ENCODE peak calls at places on chromosomes 2 and 18, in nine cellular contexts. One of them, this sample, is unnamed.
A peak's percentile ranks its signal among the peaks of the same experiment; 100 is the strongest.

GRCh38 chr2:137937778-137938177 is 26.5 kb upstream of the HNMT start:
- DNase-seq in ascending aorta: no peak
- DNase-seq in fibroblast of lung: no peak
- DNase-seq in CD8-positive, alpha-beta memory T cell: no peak
- DNase-seq in heart right ventricle: no peak
- DNase-seq in endothelial cell of umbilical vein: no peak
- DNase-seq in uterus: no peak
- DNase-seq in PC-9: no peak
- DNase-seq in GM23338: no peak
- DNase-seq in this sample: no peak

GRCh38 chr2:85584857-85585780 is 888 bp downstream of the VAMP5 start:
- DNase-seq in ascending aorta: no peak
- DNase-seq in fibroblast of lung: peak; percentile 65
- DNase-seq in PC-9: peak; percentile 67
- DNase-seq in endothelial cell of umbilical vein: peak; percentile 90
- DNase-seq in heart right ventricle: peak; percentile 54
- DNase-seq in GM23338: peak; percentile 29
- DNase-seq in CD8-positive, alpha-beta memory T cell: no peak
- DNase-seq in uterus: peak; percentile 69
- DNase-seq in this sample: peak; percentile 98

GRCh38 chr18:49510393-49511115 is 23.5 kb upstream of the C18orf32 start:
- DNase-seq in CD8-positive, alpha-beta memory T cell: peak; percentile 70
- DNase-seq in heart right ventricle: peak; percentile 27
- DNase-seq in ascending aorta: no peak
- DNase-seq in GM23338: peak; percentile 71
- DNase-seq in fibroblast of lung: peak; percentile 33
- DNase-seq in uterus: no peak
- DNase-seq in PC-9: peak; percentile 42
- DNase-seq in endothelial cell of umbilical vein: peak; percentile 51
- DNase-seq in this sample: peak; percentile 52

GRCh38 chr18:68400889-68401288 is 314.0 kb downstream of the TMX3 start:
- DNase-seq in GM23338: no peak
- DNase-seq in PC-9: no peak
- DNase-seq in CD8-positive, alpha-beta memory T cell: no peak
- DNase-seq in uterus: no peak
- DNase-seq in fibroblast of lung: no peak
- DNase-seq in ascending aorta: no peak
- DNase-seq in endothelial cell of umbilical vein: no peak
- DNase-seq in heart right ventricle: no peak
- DNase-seq in this sample: no peak

GRCh38 chr2:38065502-38066135 is 10.3 kb downstream of the CYP1B1 start:
- DNase-seq in PC-9: no peak
- DNase-seq in ascending aorta: no peak
- DNase-seq in fibroblast of lung: no peak
- DNase-seq in uterus: no peak
- DNase-seq in heart right ventricle: no peak
- DNase-seq in CD8-positive, alpha-beta memory T cell: no peak
- DNase-seq in endothelial cell of umbilical vein: no peak
- DNase-seq in GM23338: peak; percentile 31
- DNase-seq in this sample: no peak

GRCh38 chr2:182553483-182553882 is 126.6 kb upstream of the PDE1A start:
- DNase-seq in endothelial cell of umbilical vein: no peak
- DNase-seq in fibroblast of lung: no peak
- DNase-seq in GM23338: no peak
- DNase-seq in PC-9: no peak
- DNase-seq in CD8-positive, alpha-beta memory T cell: no peak
- DNase-seq in uterus: no peak
- DNase-seq in ascending aorta: no peak
- DNase-seq in heart right ventricle: no peak
- DNase-seq in this sample: no peak

GRCh38 chr2:37625781-37626548 is 45.5 kb downstream of the CDC42EP3 start:
- DNase-seq in endothelial cell of umbilical vein: no peak
- DNase-seq in heart right ventricle: peak; percentile 30
- DNase-seq in fibroblast of lung: peak; percentile 97
- DNase-seq in ascending aorta: no peak
- DNase-seq in CD8-positive, alpha-beta memory T cell: peak; percentile 75
- DNase-seq in PC-9: no peak
- DNase-seq in GM23338: no peak
- DNase-seq in uterus: peak; percentile 49
- DNase-seq in this sample: peak; percentile 19

GRCh38 chr2:235551965-235552364 is 58.1 kb downstream of the AGAP1 start:
- DNase-seq in PC-9: peak; percentile 74
- DNase-seq in endothelial cell of umbilical vein: peak; percentile 81
- DNase-seq in CD8-positive, alpha-beta memory T cell: no peak
- DNase-seq in fibroblast of lung: peak; percentile 41
- DNase-seq in ascending aorta: no peak
- DNase-seq in uterus: no peak
- DNase-seq in heart right ventricle: peak; percentile 51
- DNase-seq in GM23338: peak; percentile 83
- DNase-seq in this sample: peak; percentile 82

GRCh38 chr2:173254659-173255058 is 100.0 kb upstream of the CDCA7 start:
- DNase-seq in ascending aorta: no peak
- DNase-seq in GM23338: no peak
- DNase-seq in endothelial cell of umbilical vein: no peak
- DNase-seq in heart right ventricle: no peak
- DNase-seq in CD8-positive, alpha-beta memory T cell: no peak
- DNase-seq in PC-9: no peak
- DNase-seq in uterus: no peak
- DNase-seq in fibroblast of lung: no peak
- DNase-seq in this sample: no peak

GRCh38 chr2:156903335-156903734 is 354.2 kb upstream of the GALNT5 start:
- DNase-seq in CD8-positive, alpha-beta memory T cell: no peak
- DNase-seq in uterus: no peak
- DNase-seq in GM23338: no peak
- DNase-seq in heart right ventricle: no peak
- DNase-seq in PC-9: no peak
- DNase-seq in ascending aorta: no peak
- DNase-seq in endothelial cell of umbilical vein: no peak
- DNase-seq in fibroblast of lung: peak; percentile 27
- DNase-seq in this sample: peak; percentile 33

GRCh38 chr2:189613077-189613636 is 32.6 kb upstream of the SLC40A1 start:
- DNase-seq in ascending aorta: no peak
- DNase-seq in GM23338: no peak
- DNase-seq in PC-9: peak; percentile 13
- DNase-seq in endothelial cell of umbilical vein: peak; percentile 98
- DNase-seq in fibroblast of lung: peak; percentile 93
- DNase-seq in uterus: peak; percentile 37
- DNase-seq in CD8-positive, alpha-beta memory T cell: no peak
- DNase-seq in heart right ventricle: peak; percentile 71
- DNase-seq in this sample: peak; percentile 86

GRCh38 chr18:10690376-10690775 is 164.5 kb downstream of the NAPG start:
- DNase-seq in ascending aorta: no peak
- DNase-seq in endothelial cell of umbilical vein: no peak
- DNase-seq in GM23338: no peak
- DNase-seq in CD8-positive, alpha-beta memory T cell: no peak
- DNase-seq in fibroblast of lung: no peak
- DNase-seq in PC-9: no peak
- DNase-seq in heart right ventricle: no peak
- DNase-seq in uterus: no peak
- DNase-seq in this sample: no peak

GRCh38 chr2:28411956-28412609 is 19.4 kb downstream of the FOSL2 start:
- DNase-seq in fibroblast of lung: no peak
- DNase-seq in CD8-positive, alpha-beta memory T cell: no peak
- DNase-seq in uterus: no peak
- DNase-seq in endothelial cell of umbilical vein: no peak
- DNase-seq in GM23338: no peak
- DNase-seq in ascending aorta: no peak
- DNase-seq in heart right ventricle: no peak
- DNase-seq in PC-9: no peak
- DNase-seq in this sample: no peak
- H3K4me1 ChIP-seq in fibroblast of lung: peaks cover 3% of the 10 kb centered on the region
- H3K4me1 ChIP-seq in CD8-positive, alpha-beta memory T cell: peaks cover 52% of the 10 kb centered on the region
- H3K4me1 ChIP-seq in uterus: peaks cover 27% of the 10 kb centered on the region
- H3K4me1 ChIP-seq in endothelial cell of umbilical vein: peaks cover 35% of the 10 kb centered on the region
- H3K4me1 ChIP-seq in GM23338: peaks cover 5% of the 10 kb centered on the region
- H3K4me1 ChIP-seq in ascending aorta: peaks cover 40% of the 10 kb centered on the region
- H3K4me1 ChIP-seq in heart right ventricle: peaks cover 41% of the 10 kb centered on the region
- H3K4me1 ChIP-seq in PC-9: no peaks in the 10 kb centered on the region
- H3K4me1 ChIP-seq in this sample: no peaks in the 10 kb centered on the region

DNA sequence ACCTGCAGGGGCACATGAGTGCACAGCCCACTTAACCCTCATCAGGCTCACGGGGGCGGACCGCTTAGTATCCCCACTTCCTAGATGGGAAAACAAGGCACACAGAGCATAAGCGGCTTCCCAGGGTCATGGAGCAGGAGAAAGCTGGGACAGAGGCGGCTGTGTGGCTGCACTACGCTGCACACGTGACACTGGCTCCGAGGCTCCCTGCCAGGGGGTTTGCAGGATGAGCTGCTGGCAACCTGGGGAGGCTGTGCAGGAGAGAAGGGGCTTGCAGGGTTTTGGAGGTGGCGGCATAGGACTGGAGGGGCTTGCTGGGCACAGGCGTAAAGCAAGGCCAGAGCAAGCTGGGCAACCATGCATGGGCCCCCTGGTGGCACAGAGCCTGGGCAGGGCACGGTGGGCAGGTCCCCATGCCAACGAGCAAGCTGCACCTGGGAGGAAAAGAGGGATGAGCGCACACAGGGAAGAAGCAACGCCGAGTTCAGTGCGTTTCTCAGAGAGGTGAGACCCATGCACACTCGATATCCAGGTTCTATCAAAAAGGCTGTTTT is 268.6 kb downstream of the HDAC4 start:
- DNase-seq in ascending aorta: no peak
- DNase-seq in endothelial cell of umbilical vein: no peak
- DNase-seq in GM23338: no peak
- DNase-seq in uterus: no peak
- DNase-seq in PC-9: no peak
- DNase-seq in fibroblast of lung: no peak
- DNase-seq in CD8-positive, alpha-beta memory T cell: no peak
- DNase-seq in heart right ventricle: no peak
- DNase-seq in this sample: no peak
- H3K36me3 ChIP-seq in ascending aorta: peaks cover 71% of the 10 kb centered on the region
- H3K36me3 ChIP-seq in endothelial cell of umbilical vein: peaks cover 10% of the 10 kb centered on the region
- H3K36me3 ChIP-seq in GM23338: no peaks in the 10 kb centered on the region
- H3K36me3 ChIP-seq in uterus: no peaks in the 10 kb centered on the region
- H3K36me3 ChIP-seq in PC-9: peaks cover 3% of the 10 kb centered on the region
- H3K36me3 ChIP-seq in fibroblast of lung: peaks cover 2% of the 10 kb centered on the region
- H3K36me3 ChIP-seq in CD8-positive, alpha-beta memory T cell: peaks cover 32% of the 10 kb centered on the region
- H3K36me3 ChIP-seq in heart right ventricle: peaks cover 97% of the 10 kb centered on the region
- H3K36me3 ChIP-seq in this sample: peaks cover 4% of the 10 kb centered on the region

GRCh38 chr2:127401757-127402695 is 14.3 kb upstream of the MAP3K2 start:
- DNase-seq in heart right ventricle: no peak
- DNase-seq in uterus: no peak
- DNase-seq in fibroblast of lung: no peak
- DNase-seq in GM23338: no peak
- DNase-seq in CD8-positive, alpha-beta memory T cell: no peak
- DNase-seq in PC-9: no peak
- DNase-seq in ascending aorta: no peak
- DNase-seq in endothelial cell of umbilical vein: no peak
- DNase-seq in this sample: peak; percentile 98

GRCh38 chr2:127398239-127398590 is 10.4 kb upstream of the MAP3K2 start:
- DNase-seq in heart right ventricle: peak; percentile 85
- DNase-seq in endothelial cell of umbilical vein: peak; percentile 91
- DNase-seq in GM23338: no peak
- DNase-seq in CD8-positive, alpha-beta memory T cell: peak; percentile 70
- DNase-seq in PC-9: peak; percentile 90
- DNase-seq in fibroblast of lung: peak; percentile 93
- DNase-seq in ascending aorta: peak; percentile 79
- DNase-seq in uterus: peak; percentile 74
- DNase-seq in this sample: peak; percentile 98

GRCh38 chr2:127400533-127400896 is 12.7 kb upstream of the MAP3K2 start:
- DNase-seq in uterus: no peak
- DNase-seq in GM23338: no peak
- DNase-seq in ascending aorta: no peak
- DNase-seq in PC-9: peak; percentile 61
- DNase-seq in heart right ventricle: no peak
- DNase-seq in CD8-positive, alpha-beta memory T cell: no peak
- DNase-seq in fibroblast of lung: no peak
- DNase-seq in endothelial cell of umbilical vein: no peak
- DNase-seq in this sample: peak; percentile 89

GRCh38 chr2:127403460-127403859 is 14.8 kb upstream of the PROC start:
- DNase-seq in heart right ventricle: no peak
- DNase-seq in endothelial cell of umbilical vein: no peak
- DNase-seq in ascending aorta: no peak
- DNase-seq in uterus: no peak
- DNase-seq in GM23338: no peak
- DNase-seq in fibroblast of lung: no peak
- DNase-seq in PC-9: no peak
- DNase-seq in CD8-positive, alpha-beta memory T cell: no peak
- DNase-seq in this sample: no peak

DNA sequence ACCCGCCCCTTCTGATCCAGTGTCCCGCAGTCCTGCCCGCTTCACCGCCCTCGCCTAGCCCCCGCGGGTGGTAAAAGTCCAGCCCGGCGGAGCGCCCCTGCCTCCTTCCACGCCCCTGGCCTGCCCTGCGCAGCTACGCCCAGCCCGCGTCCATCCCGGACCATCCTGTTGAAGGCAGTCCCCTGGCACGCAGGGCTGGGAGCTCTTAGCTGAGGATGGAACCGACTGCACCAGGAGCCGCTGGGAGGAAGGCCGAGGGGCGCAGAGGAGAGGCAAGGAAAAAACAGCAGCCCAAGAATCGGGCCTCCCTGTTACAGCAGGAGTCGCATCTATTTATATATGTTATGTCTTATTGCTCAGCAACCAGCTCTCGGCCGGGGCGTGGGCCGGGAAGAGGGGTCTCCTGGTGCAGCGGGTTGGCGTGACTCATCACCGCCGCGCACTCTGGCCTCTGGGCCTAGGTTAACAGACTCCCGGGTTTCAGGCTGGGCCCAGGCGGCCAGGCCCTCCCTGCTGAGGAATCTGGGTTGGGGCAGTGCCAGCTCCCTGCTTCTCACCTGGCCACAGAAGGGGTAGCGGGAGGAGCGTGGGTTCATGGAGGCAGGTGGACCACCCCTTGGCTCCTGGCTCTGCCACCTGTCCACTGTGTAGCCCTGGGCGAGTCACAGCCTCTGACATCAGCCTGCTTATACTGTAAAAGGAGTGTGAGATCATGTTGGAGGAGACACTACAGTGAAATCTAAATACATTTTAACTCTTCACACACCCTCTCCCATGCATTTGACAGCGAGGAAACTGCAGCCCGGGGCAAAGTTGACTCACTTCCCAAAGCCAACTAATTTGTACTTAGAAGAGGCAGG is 13.4 kb upstream of the MAP3K2 start:
- DNase-seq in ascending aorta: no peak
- DNase-seq in heart right ventricle: no peak
- DNase-seq in PC-9: peak; percentile 93
- DNase-seq in endothelial cell of umbilical vein: peak; percentile 12
- DNase-seq in fibroblast of lung: peak; percentile 40
- DNase-seq in uterus: no peak
- DNase-seq in GM23338: peak; percentile 68
- DNase-seq in CD8-positive, alpha-beta memory T cell: no peak
- DNase-seq in this sample: peak; percentile 97
- H3K27ac ChIP-seq in ascending aorta: no peak overlapping the region
- H3K27ac ChIP-seq in heart right ventricle: no peak overlapping the region
- H3K27ac ChIP-seq in PC-9: peak overlapping the region; percentile 75
- H3K27ac ChIP-seq in endothelial cell of umbilical vein: no peak overlapping the region
- H3K27ac ChIP-seq in fibroblast of lung: no peak overlapping the region
- H3K27ac ChIP-seq in uterus: no peak overlapping the region
- H3K27ac ChIP-seq in GM23338: no peak overlapping the region
- H3K27ac ChIP-seq in CD8-positive, alpha-beta memory T cell: no peak overlapping the region
- H3K27ac ChIP-seq in this sample: peak overlapping the region; percentile 98

DNA sequence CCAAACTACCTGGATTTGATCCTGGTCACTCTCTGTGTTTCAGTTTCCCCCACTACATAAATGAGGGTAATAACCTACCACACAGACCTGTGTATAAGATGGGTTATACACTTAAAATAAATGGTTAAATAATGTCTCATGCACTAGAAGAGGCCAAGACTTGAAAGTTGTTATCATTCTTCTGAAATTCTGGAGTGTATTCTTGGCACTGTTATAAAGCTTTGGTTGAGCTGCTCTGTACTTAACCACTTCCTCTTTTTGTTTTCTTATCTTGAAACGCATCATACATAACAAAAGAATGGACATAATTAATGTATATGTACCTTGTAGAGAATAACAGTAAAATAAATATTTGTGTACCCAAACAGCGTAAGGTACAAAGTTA is 281.0 kb downstream of the AFF3 start:
- DNase-seq in fibroblast of lung: peak; percentile 89
- DNase-seq in uterus: no peak
- DNase-seq in GM23338: no peak
- DNase-seq in PC-9: no peak
- DNase-seq in ascending aorta: no peak
- DNase-seq in endothelial cell of umbilical vein: peak; percentile 63
- DNase-seq in heart right ventricle: no peak
- DNase-seq in CD8-positive, alpha-beta memory T cell: no peak
- DNase-seq in this sample: peak; percentile 4
- H3K4me1 ChIP-seq in fibroblast of lung: no peaks in the 10 kb centered on the region
- H3K4me1 ChIP-seq in uterus: no peaks in the 10 kb centered on the region
- H3K4me1 ChIP-seq in GM23338: no peaks in the 10 kb centered on the region
- H3K4me1 ChIP-seq in PC-9: no peaks in the 10 kb centered on the region
- H3K4me1 ChIP-seq in ascending aorta: peaks cover 15% of the 10 kb centered on the region
- H3K4me1 ChIP-seq in endothelial cell of umbilical vein: peaks cover 30% of the 10 kb centered on the region
- H3K4me1 ChIP-seq in heart right ventricle: peaks cover 34% of the 10 kb centered on the region
- H3K4me1 ChIP-seq in CD8-positive, alpha-beta memory T cell: peaks cover 7% of the 10 kb centered on the region
- H3K4me1 ChIP-seq in this sample: no peaks in the 10 kb centered on the region

This sample was measured in small intestine.